ENCODE peak calls at places on chromosomes 7 and 10, in nine cellular contexts. O, B, U, T, Y, W, D, V and S are unnamed samples.

GRCh38 chr10:73931767-73932624 is 21.1 kb downstream of the PLAU start:
- DNase-seq in O (peak), B (no peak), U (peak), T (peak), Y (no peak), W (peak), D (no peak), V (no peak), S (no peak)

GRCh38 chr10:72173635-72174296 is 42.0 kb upstream of the ANAPC16 start:
- DNase-seq in O (no peak), B (no peak), U (no peak), T (peak), Y (no peak), W (no peak), D (peak), V (no peak), S (no peak)

GRCh38 chr7:5479941-5480517 is 56.4 kb upstream of the TNRC18 start:
- DNase-seq in O (no peak), B (no peak), U (no peak), T (no peak), Y (no peak), W (no peak), D (no peak), V (no peak), S (no peak)

GRCh38 chr10:60732240-60733188 is 45.8 kb upstream of the CDK1 start:
- DNase-seq in O (no peak), B (peak), U (peak), T (peak), Y (peak), W (peak), D (no peak), V (no peak), S (peak)

GRCh38 chr10:109593686-109594085 is 329.6 kb downstream of the XPNPEP1 start:
- DNase-seq in O (no peak), B (no peak), U (no peak), T (peak), Y (no peak), W (no peak), D (peak), V (no peak), S (no peak)

GRCh38 chr7:80411621-80412020 is 100.2 kb downstream of the GNAT3 start:
- DNase-seq in O (no peak), B (no peak), U (no peak), T (no peak), Y (no peak), W (no peak), D (no peak), V (no peak), S (no peak)

GRCh38 chr7:133053321-133053891 is 28.5 kb downstream of the CHCHD3 start:
- DNase-seq in O (no peak), B (peak), U (no peak), T (peak), Y (no peak), W (no peak), D (peak), V (no peak), S (no peak)

GRCh38 chr10:11684717-11685645 is 57.2 kb upstream of the ECHDC3 start:
- DNase-seq in O (peak), B (peak), U (peak), T (peak), Y (no peak), W (peak), D (peak), V (no peak), S (peak)

GRCh38 chr7:19972872-19973271 is 199.5 kb upstream of the TMEM196 start:
- DNase-seq in O (no peak), B (no peak), U (no peak), T (no peak), Y (no peak), W (no peak), D (no peak), V (no peak), S (no peak)

GRCh38 chr7:143512488-143513340 is 35.0 kb downstream of the TAS2R41 start:
- DNase-seq in O (no peak), B (no peak), U (no peak), T (no peak), Y (no peak), W (no peak), D (peak), V (no peak), S (no peak)

GRCh38 chr10:4698075-4698474 is 127.9 kb upstream of the AKR1E2 start:
- DNase-seq in O (no peak), B (no peak), U (no peak), T (peak), Y (no peak), W (no peak), D (peak), V (no peak), S (no peak)

GRCh38 chr10:77555591-77556212 is 81.9 kb downstream of the KCNMA1 start:
- DNase-seq in O (no peak), B (no peak), U (no peak), T (no peak), Y (no peak), W (no peak), D (no peak), V (no peak), S (no peak)

GRCh38 chr7:56097700-56098099 is 4.9 kb upstream of the PHKG1 start:
- DNase-seq in O (no peak), B (peak), U (no peak), T (peak), Y (no peak), W (no peak), D (peak), V (no peak), S (no peak)

GRCh38 chr10:16611037-16611436 is 89.4 kb upstream of the C1QL3 start:
- DNase-seq in O (no peak), B (no peak), U (no peak), T (no peak), Y (no peak), W (no peak), D (no peak), V (no peak), S (no peak)